ENCODE peak calls at places on chromosomes 3 and 15, in four cellular contexts. M, B, N and F are unnamed samples.

GRCh38 chr15:90845201-90845949 is 23.0 kb upstream of the FURIN start:
- DNase-seq in M (no peak), B (peak; percentile 87), N (peak; percentile 90), F (peak; percentile 82)

GRCh38 chr3:147987549-147987948 is 578.4 kb downstream of the ZIC1 start:
- DNase-seq in N (no peak), B (peak; percentile 30), M (no peak), F (no peak)

GRCh38 chr3:194148383-194148782 is 12.4 kb downstream of the HES1 start:
- DNase-seq in M (no peak), B (peak; percentile 87), N (peak; percentile 42), F (no peak)

GRCh38 chr15:77874071-77874470 is 203.4 kb downstream of the TBC1D2B start:
- DNase-seq in N (no peak), B (no peak), M (no peak), F (no peak)

GRCh38 chr3:135760581-135760980 is 204.9 kb upstream of the PPP2R3A start:
- DNase-seq in B (no peak), N (no peak), M (no peak), F (no peak)

GRCh38 chr3:104564045-104564643 is 802.6 kb upstream of the ALCAM start:
- DNase-seq in M (no peak), B (peak; percentile 67), N (peak; percentile 77), F (peak; percentile 37)

GRCh38 chr3:178761024-178761423 is 224.8 kb downstream of the KCNMB2 start:
- DNase-seq in M (no peak), N (no peak), B (no peak), F (no peak)

GRCh38 chr3:174700736-174701135 is 158.4 kb upstream of the NAALADL2 start:
- DNase-seq in M (no peak), N (no peak), B (no peak), F (no peak)

GRCh38 chr15:81914734-81915234 is 131.0 kb downstream of the MEX3B start:
- DNase-seq in N (no peak), B (no peak), M (no peak), F (no peak)

GRCh38 chr15:44713006-44713966 is 2.0 kb downstream of the B2M start:
- DNase-seq in B (peak; percentile 67), M (no peak), N (peak; percentile 56), F (no peak)

GRCh38 chr15:64813075-64813474 is 12.4 kb downstream of the PIF1 start:
- DNase-seq in N (peak; percentile 34), M (no peak), B (peak; percentile 51), F (peak; percentile 55)

GRCh38 chr3:6262035-6262434 is 598.9 kb upstream of the GRM7 start:
- DNase-seq in B (no peak), M (no peak), N (no peak), F (no peak)

GRCh38 chr3:17387108-17387507 is 355.3 kb downstream of the TBC1D5 start:
- DNase-seq in N (no peak), M (no peak), B (no peak), F (no peak)

GRCh38 chr3:57017481-57017880 is 43.0 kb upstream of the SPATA12 start:
- DNase-seq in M (no peak), B (peak; percentile 13), N (peak; percentile 18), F (no peak)

GRCh38 chr15:89003865-89004725 is 84.2 kb upstream of the ABHD2 start:
- DNase-seq in M (no peak), N (peak; percentile 78), B (peak; percentile 83), F (peak; percentile 83)

GRCh38 chr3:28590851-28591250 is 242.2 kb upstream of the AZI2 start:
- DNase-seq in B (no peak), N (no peak), M (no peak), F (no peak)

GRCh38 chr3:195147649-195148121 is 123.3 kb downstream of the XXYLT1 start:
- DNase-seq in N (peak; percentile 66), B (peak; percentile 75), M (peak; percentile 77), F (no peak)

GRCh38 chr15:38436993-38437392 is 16.9 kb upstream of the FAM98B start:
- DNase-seq in M (no peak), B (no peak), N (no peak), F (no peak)

GRCh38 chr3:39814007-39814406 is 4.6 kb downstream of the MYRIP start:
- DNase-seq in B (peak; percentile 31), N (peak; percentile 74), M (no peak), F (no peak)

GRCh38 chr15:91559066-91559465 is 294.4 kb upstream of the SLCO3A1 start:
- DNase-seq in B (no peak), M (no peak), N (no peak), F (no peak)

GRCh38 chr3:187773233-187773962 is 28.1 kb upstream of the BCL6 start:
- DNase-seq in N (no peak), M (no peak), B (no peak), F (no peak)

GRCh38 chr3:114994554-114995341 is 152.3 kb downstream of the ZBTB20 start:
- DNase-seq in N (no peak), M (no peak), B (no peak), F (no peak)

GRCh38 chr3:183944790-183945189 is 60.1 kb upstream of the PARL start:
- DNase-seq in N (no peak), M (no peak), B (no peak), F (no peak)

GRCh38 chr15:55619783-55620182 is 31.6 kb upstream of the PYGO1 start:
- DNase-seq in M (no peak), B (no peak), N (no peak), F (no peak)

GRCh38 chr15:51349156-51349844 is 7.8 kb downstream of the GLDN start:
- DNase-seq in N (peak; percentile 18), B (peak; percentile 24), M (no peak), F (no peak)

GRCh38 chr15:86036243-86036642 is 43.4 kb upstream of the AGBL1 start:
- DNase-seq in N (no peak), B (no peak), M (no peak), F (no peak)

GRCh38 chr3:58052373-58053273 is 44.4 kb downstream of the FLNB start:
- DNase-seq in B (peak; percentile 94), M (peak; percentile 69), N (peak; percentile 98), F (peak; percentile 86)

GRCh38 chr15:35210370-35210769 is 125.3 kb upstream of the NANOGP8 start:
- DNase-seq in B (no peak), N (no peak), M (no peak), F (no peak)

GRCh38 chr15:35211240-35211952 is 126.3 kb upstream of the NANOGP8 start:
- DNase-seq in B (no peak), N (no peak), M (no peak), F (no peak)

GRCh38 chr15:35208353-35208752 is 123.3 kb upstream of the NANOGP8 start:
- DNase-seq in M (no peak), B (no peak), N (no peak), F (no peak)

GRCh38 chr15:35209838-35210237 is 124.7 kb upstream of the NANOGP8 start:
- DNase-seq in B (peak; percentile 8), N (no peak), M (no peak), F (peak; percentile 13)

DNA sequence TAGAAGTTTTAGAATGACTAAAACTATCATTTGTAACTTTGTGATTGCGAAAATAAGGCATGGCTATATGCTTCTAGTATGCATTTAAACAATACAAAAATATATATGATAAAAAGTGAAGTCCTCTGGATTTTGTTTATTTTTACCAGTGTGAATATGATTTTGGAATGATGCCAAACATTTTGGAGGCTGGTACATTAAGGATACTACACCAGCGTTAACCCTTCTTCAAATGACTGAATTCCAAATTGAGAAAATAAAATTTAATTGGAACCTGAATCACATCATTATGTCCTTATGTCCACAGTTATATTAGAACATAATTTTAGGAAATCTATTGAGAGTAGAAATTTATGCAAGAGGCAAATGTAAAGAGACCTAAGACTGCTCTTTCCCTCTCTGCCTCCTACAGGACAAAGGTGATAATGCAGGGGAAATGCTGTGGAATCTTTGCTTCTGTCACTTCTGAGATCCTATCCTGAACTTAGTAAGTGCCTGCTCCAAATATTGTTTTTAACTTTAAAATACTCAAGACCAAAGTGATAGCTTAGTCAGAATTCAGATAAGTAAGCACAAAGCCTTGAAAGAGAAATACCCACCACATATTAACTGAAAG is 121.1 kb upstream of the NANOGP8 start:
- DNase-seq in B (peak; percentile 34), N (peak; percentile 57), M (no peak), F (peak; percentile 9)
- TF ChIP-seq CTCF in B (peak; percentile 58), N (peak; percentile 63), M (no peak), F (no peak)

DNA sequence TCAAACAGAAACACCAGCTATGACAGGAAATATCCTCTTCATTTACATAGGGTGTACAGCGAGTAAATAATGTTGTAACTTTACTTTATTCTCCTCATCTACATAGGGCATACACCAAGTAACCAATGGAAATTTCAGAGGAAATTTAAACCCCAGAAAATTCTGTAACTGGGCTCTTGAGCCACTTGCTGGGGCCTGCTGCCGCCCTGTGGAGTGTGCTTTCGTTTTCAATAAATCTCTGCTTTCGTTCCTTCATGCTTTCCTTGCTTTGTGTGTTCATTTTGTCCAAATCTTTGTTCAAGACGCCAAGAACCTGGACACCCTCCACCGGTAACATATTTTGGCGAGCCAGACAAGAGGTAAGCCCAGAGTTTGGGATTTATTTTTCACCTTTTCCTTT is 990.4 kb upstream of the CADM2 start:
- DNase-seq in N (no peak), B (peak; percentile 61), M (no peak), F (no peak)
- TF ChIP-seq CTCF in N (no peak), B (peak; percentile 58), M (no peak), F (no peak)

GRCh38 chr3:161630791-161631190 is 134.2 kb downstream of the OTOL1 start:
- DNase-seq in N (peak; percentile 5), B (peak; percentile 2), M (no peak), F (peak; percentile 42)
- TF ChIP-seq CTCF in N (no peak), B (no peak), M (no peak), F (no peak)

GRCh38 chr3:13200951-13201350 is 127.7 kb upstream of the IQSEC1 start:
- DNase-seq in N (no peak), M (no peak), B (peak; percentile 11), F (no peak)
- TF ChIP-seq CTCF in N (peak; percentile 5), M (no peak), B (peak; percentile 33), F (peak; percentile 19)

DNA sequence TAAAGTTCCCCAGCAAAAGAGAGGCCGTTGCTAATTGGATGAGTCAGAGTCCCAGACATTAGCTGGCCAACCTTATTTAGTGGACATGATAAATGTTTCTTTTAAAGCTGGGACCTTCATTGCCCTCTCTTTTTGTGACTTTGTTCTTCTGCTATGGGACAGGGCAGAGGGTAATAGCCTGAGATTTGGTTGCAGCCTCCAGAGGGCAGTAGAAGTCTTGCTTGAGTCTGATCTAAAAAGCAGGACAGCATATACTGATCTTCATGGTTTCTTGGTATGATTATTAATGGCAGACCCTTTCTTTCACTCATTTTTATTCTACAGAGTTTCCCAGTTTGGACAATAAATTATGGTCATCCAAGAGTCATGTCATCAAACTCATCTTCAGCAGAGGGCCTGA is 25.1 kb upstream of the ZKSCAN7 start:
- DNase-seq in N (peak; percentile 48), M (no peak), B (peak; percentile 33), F (no peak)
- TF ChIP-seq CTCF in N (peak; percentile 37), M (no peak), B (peak; percentile 55), F (peak; percentile 23)